ENCODE peak calls at places on chromosomes 3 and 15, in five cellular contexts. A is CD8-positive, alpha-beta memory T cell; V is mucosa of descending colon; D is heart left ventricle; P is naive thymus-derived CD4-positive, alpha-beta T cell. Z is an unnamed sample.

GRCh38 chr3:61560452-61561373 is 658 bp upstream of the PTPRG start:
- DNase-seq in P (peak; percentile 64), V (peak; percentile 87), A (no peak), D (peak; percentile 92), Z (peak; percentile 86)

GRCh38 chr15:39106913-39107312 is 474.0 kb upstream of the THBS1 start:
- DNase-seq in V (no peak), D (no peak), A (no peak), P (no peak), Z (no peak)

GRCh38 chr15:73156431-73157191 is 104.3 kb downstream of the NEO1 start:
- DNase-seq in A (no peak), D (no peak), V (no peak), P (no peak), Z (no peak)

GRCh38 chr3:16885948-16886683 is 1.4 kb downstream of the PLCL2 start:
- DNase-seq in A (peak; percentile 27), P (no peak), V (no peak), D (no peak), Z (peak; percentile 27)

GRCh38 chr3:58116161-58116955 is 94.4 kb downstream of the DNASE1L3 start:
- DNase-seq in D (no peak), V (no peak), P (peak; percentile 36), A (peak; percentile 84), Z (no peak)

GRCh38 chr3:107942244-107942643 is 148.6 kb downstream of the CD47 start:
- DNase-seq in P (peak; percentile 33), D (no peak), A (peak; percentile 6), V (no peak), Z (no peak)

GRCh38 chr15:20345401-20345958 is 196.1 kb downstream of the GOLGA6L6 start:
- DNase-seq in V (peak; percentile 17), A (no peak), P (no peak), D (no peak), Z (no peak)

GRCh38 chr3:70056081-70056480 is 56.5 kb downstream of the SAMMSON start:
- DNase-seq in V (no peak), A (no peak), D (no peak), P (no peak), Z (no peak)

GRCh38 chr3:39727415-39727814 is 82.0 kb upstream of the MYRIP start:
- DNase-seq in P (no peak), V (no peak), A (no peak), D (no peak), Z (no peak)

GRCh38 chr15:96867992-96868391 is 537.5 kb downstream of the NR2F2 start:
- DNase-seq in D (no peak), V (no peak), A (no peak), P (no peak), Z (no peak)

GRCh38 chr15:75200765-75201608 is 695 bp upstream of the C15orf39 start:
- DNase-seq in P (peak; percentile 42), V (peak; percentile 88), D (peak; percentile 50), A (no peak), Z (peak; percentile 43)

GRCh38 chr3:150261958-150262357 is 146.1 kb upstream of the TSC22D2 start:
- DNase-seq in P (no peak), A (no peak), D (no peak), V (no peak), Z (no peak)

GRCh38 chr3:105715372-105715771 is 153.4 kb downstream of the CBLB start:
- DNase-seq in D (no peak), V (no peak), P (no peak), A (no peak), Z (no peak)

GRCh38 chr3:140050977-140051957 is 116.3 kb downstream of the CLSTN2 start:
- DNase-seq in P (no peak), A (no peak), D (no peak), V (no peak), Z (peak; percentile 15)

GRCh38 chr3:194806991-194807685 is 121.5 kb downstream of the FAM43A start:
- DNase-seq in V (no peak), D (no peak), P (no peak), A (no peak), Z (no peak)

GRCh38 chr3:23810342-23811116 is 4.8 kb downstream of the UBE2E1 start:
- DNase-seq in P (peak; percentile 67), V (peak; percentile 78), D (peak; percentile 59), A (peak; percentile 26), Z (peak; percentile 53)

GRCh38 chr3:182349951-182350350 is 443.4 kb upstream of the ATP11B start:
- DNase-seq in D (no peak), A (no peak), V (no peak), P (no peak), Z (no peak)

GRCh38 chr15:96870510-96871039 is 540.1 kb downstream of the NR2F2 start:
- DNase-seq in P (no peak), A (no peak), D (no peak), V (no peak), Z (no peak)

GRCh38 chr15:65773386-65774111 is 18.5 kb downstream of the DENND4A start:
- DNase-seq in V (no peak), D (no peak), A (no peak), P (no peak), Z (no peak)

GRCh38 chr3:188861847-188862740 is 309.7 kb upstream of the TPRG1 start:
- DNase-seq in D (no peak), P (no peak), A (no peak), V (no peak), Z (no peak)

GRCh38 chr3:171116365-171116764 is 89.8 kb upstream of the SLC2A2 start:
- DNase-seq in P (no peak), A (no peak), V (no peak), D (no peak), Z (no peak)

GRCh38 chr3:171936231-171936841 is 93.2 kb downstream of the TMEM212 start:
- DNase-seq in P (no peak), V (no peak), A (no peak), D (peak; percentile 37), Z (no peak)

GRCh38 chr15:57861805-57862586 is 155.5 kb downstream of the POLR2M start:
- DNase-seq in V (no peak), D (no peak), A (no peak), P (no peak), Z (no peak)

GRCh38 chr3:175898194-175898593 is 1039.1 kb downstream of the NAALADL2 start:
- DNase-seq in V (no peak), P (no peak), A (no peak), D (no peak), Z (no peak)

GRCh38 chr3:100570811-100571210 is 38.6 kb upstream of the ADGRG7 start:
- DNase-seq in V (no peak), A (no peak), P (no peak), D (no peak), Z (no peak)

GRCh38 chr3:4522962-4523361 is 29.8 kb downstream of the ITPR1 start:
- DNase-seq in P (no peak), V (no peak), D (no peak), A (no peak), Z (no peak)

GRCh38 chr15:29514931-29515330 is 245.3 kb upstream of the NSMCE3 start:
- DNase-seq in V (no peak), D (no peak), A (no peak), P (no peak), Z (no peak)

GRCh38 chr3:172461530-172462138 is 13.4 kb upstream of the GHSR start:
- DNase-seq in V (no peak), P (no peak), D (no peak), A (peak; percentile 9), Z (peak; percentile 52)

GRCh38 chr15:86087808-86088207 is 8.1 kb downstream of the AGBL1 start:
- DNase-seq in P (no peak), A (no peak), V (no peak), D (no peak), Z (no peak)

GRCh38 chr3:32457971-32458471 is 44.6 kb downstream of the CMTM6 start:
- DNase-seq in V (no peak), A (peak; percentile 83), D (no peak), P (peak; percentile 39), Z (no peak)
- H3K4me1 ChIP-seq in V (peaks cover 4% of the 10 kb centered on the region), A (peaks cover 88% of the 10 kb centered on the region), D (peaks cover 6% of the 10 kb centered on the region), P (peaks cover 71% of the 10 kb centered on the region), Z (peaks cover 8% of the 10 kb centered on the region)

GRCh38 chr15:32096867-32097266 is 66.6 kb downstream of the CHRNA7 start:
- DNase-seq in A (no peak), P (no peak), D (no peak), V (no peak), Z (no peak)
- H3K4me3 ChIP-seq in A (no peak overlapping the region), P (no peak overlapping the region), D (no peak overlapping the region), V (no peak overlapping the region), Z (no peak overlapping the region)

DNA sequence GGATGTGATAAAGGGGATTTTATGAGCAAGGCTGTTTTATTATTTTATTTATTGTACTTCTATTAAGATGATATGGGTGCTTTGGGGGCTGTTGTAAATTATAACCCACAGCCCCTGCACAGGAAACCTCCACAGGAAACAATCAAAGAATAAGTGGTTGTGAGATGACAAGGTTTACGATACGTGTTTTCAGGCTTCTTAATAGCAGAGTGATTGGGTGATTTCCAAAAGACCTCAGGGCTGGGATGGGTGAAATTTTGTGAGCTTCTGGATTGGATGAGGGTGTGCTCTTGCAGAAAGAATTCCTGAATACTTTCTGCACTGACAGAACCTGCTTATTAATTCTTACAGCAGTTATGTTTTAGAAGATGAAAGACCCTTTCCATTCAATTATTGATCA is 21.4 kb downstream of the CHL1 start:
- DNase-seq in V (no peak), P (no peak), A (no peak), D (no peak), Z (no peak)
- H3K9me3 ChIP-seq in V (peaks cover 4% of the 10 kb centered on the region), P (no peaks in the 10 kb centered on the region), A (no peaks in the 10 kb centered on the region), D (no peaks in the 10 kb centered on the region), Z (no peaks in the 10 kb centered on the region)

GRCh38 chr15:68281008-68281407 is 3.5 kb downstream of the FEM1B start:
- DNase-seq in D (no peak), A (no peak), V (no peak), P (no peak), Z (peak; percentile 62)
- H3K4me1 ChIP-seq in D (peaks cover 77% of the 10 kb centered on the region), A (peaks cover 64% of the 10 kb centered on the region), V (peaks cover 41% of the 10 kb centered on the region), P (peaks cover 39% of the 10 kb centered on the region), Z (peaks cover 44% of the 10 kb centered on the region)

GRCh38 chr15:100114100-100114499 is 227.7 kb downstream of the ADAMTS17 start:
- DNase-seq in A (no peak), D (peak; percentile 89), V (no peak), P (no peak), Z (peak; percentile 12)
- H3K4me3 ChIP-seq in A (no peak overlapping the region), D (peak overlapping the region; percentile 52), V (no peak overlapping the region), P (no peak overlapping the region), Z (no peak overlapping the region)

DNA sequence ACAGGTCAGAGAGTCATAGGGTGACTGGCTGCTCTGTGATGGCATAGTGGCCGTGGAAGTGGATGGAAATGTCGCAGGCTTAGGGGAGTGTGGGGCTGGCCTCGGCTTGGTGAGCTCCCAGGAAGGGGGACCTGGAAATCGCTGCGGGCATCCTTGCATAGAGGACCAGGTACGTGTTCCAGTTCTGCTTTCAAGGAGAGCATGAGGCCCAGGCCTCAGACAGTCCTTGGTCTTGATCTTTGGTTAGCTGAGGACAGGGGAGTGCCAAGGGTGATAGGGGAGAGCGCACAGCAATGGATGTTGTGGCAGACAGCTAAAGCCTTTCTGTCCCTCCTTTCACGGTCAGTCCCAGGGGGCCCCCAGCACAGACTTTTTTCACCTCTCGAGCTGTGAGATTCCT is 110.5 kb downstream of the SNRPN start:
- DNase-seq in D (no peak), A (no peak), V (no peak), P (no peak), Z (no peak)
- H3K9me3 ChIP-seq in D (peaks cover 63% of the 10 kb centered on the region), A (peaks cover 100% of the 10 kb centered on the region), V (peaks cover 100% of the 10 kb centered on the region), P (peaks cover 81% of the 10 kb centered on the region), Z (peaks cover 3% of the 10 kb centered on the region)